ENCODE peak calls at places on chromosomes 16 and 17, in seven cellular contexts. One of them, this sample, is unnamed.

GRCh38 chr17:81364278-81365147 is 30.7 kb upstream of the BAHCC1 start:
- DNase-seq in tibial nerve: no peak
- DNase-seq in CD8-positive, alpha-beta memory T cell: no peak
- DNase-seq in PC-9: no peak
- DNase-seq in gastrocnemius medialis: no peak
- DNase-seq in upper lobe of right lung: no peak
- DNase-seq in ovary: no peak
- DNase-seq in this sample: no peak

GRCh38 chr16:2212362-2213324 is 2.0 kb upstream of the BRICD5 start:
- DNase-seq in tibial nerve: no peak
- DNase-seq in CD8-positive, alpha-beta memory T cell: no peak
- DNase-seq in PC-9: peak; percentile 86
- DNase-seq in gastrocnemius medialis: peak; percentile 93
- DNase-seq in upper lobe of right lung: peak; percentile 83
- DNase-seq in ovary: no peak
- DNase-seq in this sample: peak; percentile 60

GRCh38 chr17:75614006-75614405 is 19.2 kb upstream of the SMIM5 start:
- DNase-seq in tibial nerve: no peak
- DNase-seq in CD8-positive, alpha-beta memory T cell: no peak
- DNase-seq in PC-9: no peak
- DNase-seq in gastrocnemius medialis: no peak
- DNase-seq in upper lobe of right lung: no peak
- DNase-seq in ovary: no peak
- DNase-seq in this sample: no peak

GRCh38 chr16:88782454-88783390 is 2.3 kb downstream of the PIEZO1 start:
- DNase-seq in tibial nerve: no peak
- DNase-seq in CD8-positive, alpha-beta memory T cell: no peak
- DNase-seq in PC-9: peak; percentile 75
- DNase-seq in gastrocnemius medialis: no peak
- DNase-seq in upper lobe of right lung: no peak
- DNase-seq in ovary: peak; percentile 42
- DNase-seq in this sample: no peak

GRCh38 chr16:1156111-1156982 is 3.4 kb downstream of the CACNA1H start:
- DNase-seq in tibial nerve: no peak
- DNase-seq in CD8-positive, alpha-beta memory T cell: no peak
- DNase-seq in PC-9: no peak
- DNase-seq in gastrocnemius medialis: no peak
- DNase-seq in upper lobe of right lung: no peak
- DNase-seq in ovary: peak; percentile 89
- DNase-seq in this sample: no peak

GRCh38 chr17:29595943-29596774 is 3.2 kb downstream of the ANKRD13B start:
- DNase-seq in tibial nerve: no peak
- DNase-seq in CD8-positive, alpha-beta memory T cell: no peak
- DNase-seq in PC-9: no peak
- DNase-seq in gastrocnemius medialis: no peak
- DNase-seq in upper lobe of right lung: no peak
- DNase-seq in ovary: peak; percentile 28
- DNase-seq in this sample: no peak

GRCh38 chr16:12406840-12407690 is 396.6 kb downstream of the CPPED1 start:
- DNase-seq in tibial nerve: no peak
- DNase-seq in CD8-positive, alpha-beta memory T cell: no peak
- DNase-seq in PC-9: no peak
- DNase-seq in gastrocnemius medialis: no peak
- DNase-seq in upper lobe of right lung: no peak
- DNase-seq in ovary: no peak
- DNase-seq in this sample: no peak

GRCh38 chr16:19844945-19845641 is 39.6 kb downstream of the GPRC5B start:
- DNase-seq in tibial nerve: no peak
- DNase-seq in CD8-positive, alpha-beta memory T cell: no peak
- DNase-seq in PC-9: no peak
- DNase-seq in gastrocnemius medialis: peak; percentile 49
- DNase-seq in upper lobe of right lung: no peak
- DNase-seq in ovary: no peak
- DNase-seq in this sample: no peak

GRCh38 chr17:79838541-79839274 is 532 bp downstream of the CBX4 start:
- DNase-seq in tibial nerve: no peak
- DNase-seq in CD8-positive, alpha-beta memory T cell: peak; percentile 30
- DNase-seq in PC-9: peak; percentile 42
- DNase-seq in gastrocnemius medialis: no peak
- DNase-seq in upper lobe of right lung: peak; percentile 82
- DNase-seq in ovary: peak; percentile 69
- DNase-seq in this sample: peak; percentile 55

GRCh38 chr17:76909971-76910760 is 42.0 kb downstream of the MGAT5B start:
- DNase-seq in tibial nerve: no peak
- DNase-seq in CD8-positive, alpha-beta memory T cell: no peak
- DNase-seq in PC-9: peak; percentile 25
- DNase-seq in gastrocnemius medialis: no peak
- DNase-seq in upper lobe of right lung: peak; percentile 79
- DNase-seq in ovary: peak; percentile 41
- DNase-seq in this sample: peak; percentile 50

GRCh38 chr17:28900986-28901726 is 1.7 kb downstream of the DHRS13 start:
- DNase-seq in tibial nerve: no peak
- DNase-seq in CD8-positive, alpha-beta memory T cell: no peak
- DNase-seq in PC-9: no peak
- DNase-seq in gastrocnemius medialis: no peak
- DNase-seq in upper lobe of right lung: peak; percentile 66
- DNase-seq in ovary: no peak
- DNase-seq in this sample: no peak

GRCh38 chr17:74245145-74245817 is 28.8 kb upstream of the DNAI2 start:
- DNase-seq in tibial nerve: no peak
- DNase-seq in CD8-positive, alpha-beta memory T cell: no peak
- DNase-seq in PC-9: no peak
- DNase-seq in gastrocnemius medialis: no peak
- DNase-seq in upper lobe of right lung: no peak
- DNase-seq in ovary: no peak
- DNase-seq in this sample: no peak

GRCh38 chr17:32310927-32311568 is 30.9 kb downstream of the C17orf75 start:
- DNase-seq in tibial nerve: no peak
- DNase-seq in CD8-positive, alpha-beta memory T cell: no peak
- DNase-seq in PC-9: no peak
- DNase-seq in gastrocnemius medialis: no peak
- DNase-seq in upper lobe of right lung: no peak
- DNase-seq in ovary: no peak
- DNase-seq in this sample: no peak

GRCh38 chr16:1990336-1991134 is 765 bp downstream of the SYNGR3 start:
- DNase-seq in tibial nerve: no peak
- DNase-seq in CD8-positive, alpha-beta memory T cell: no peak
- DNase-seq in PC-9: no peak
- DNase-seq in gastrocnemius medialis: no peak
- DNase-seq in upper lobe of right lung: no peak
- DNase-seq in ovary: no peak
- DNase-seq in this sample: peak; percentile 60

GRCh38 chr17:65586899-65587298 is 25.5 kb upstream of the AXIN2 start:
- DNase-seq in tibial nerve: no peak
- DNase-seq in CD8-positive, alpha-beta memory T cell: no peak
- DNase-seq in PC-9: no peak
- DNase-seq in gastrocnemius medialis: no peak
- DNase-seq in upper lobe of right lung: no peak
- DNase-seq in ovary: no peak
- DNase-seq in this sample: no peak

GRCh38 chr17:48530208-48530886 is 464 bp downstream of the HOXB1 start:
- DNase-seq in tibial nerve: no peak
- DNase-seq in CD8-positive, alpha-beta memory T cell: no peak
- DNase-seq in PC-9: no peak
- DNase-seq in gastrocnemius medialis: no peak
- DNase-seq in upper lobe of right lung: no peak
- DNase-seq in ovary: no peak
- DNase-seq in this sample: no peak

GRCh38 chr16:1188781-1189189 is 35.9 kb downstream of the CACNA1H start:
- DNase-seq in tibial nerve: peak; percentile 26
- DNase-seq in CD8-positive, alpha-beta memory T cell: peak; percentile 35
- DNase-seq in PC-9: peak; percentile 60
- DNase-seq in gastrocnemius medialis: no peak
- DNase-seq in upper lobe of right lung: peak; percentile 78
- DNase-seq in ovary: peak; percentile 77
- DNase-seq in this sample: peak; percentile 58

GRCh38 chr16:81238296-81239011 is at the start of gene BCO1:
- DNase-seq in tibial nerve: no peak
- DNase-seq in CD8-positive, alpha-beta memory T cell: no peak
- DNase-seq in PC-9: peak; percentile 22
- DNase-seq in gastrocnemius medialis: no peak
- DNase-seq in upper lobe of right lung: no peak
- DNase-seq in ovary: peak; percentile 24
- DNase-seq in this sample: peak; percentile 56

GRCh38 chr16:22253272-22253671 is 43.9 kb upstream of the POLR3E start:
- DNase-seq in tibial nerve: no peak
- DNase-seq in CD8-positive, alpha-beta memory T cell: no peak
- DNase-seq in PC-9: no peak
- DNase-seq in gastrocnemius medialis: no peak
- DNase-seq in upper lobe of right lung: no peak
- DNase-seq in ovary: no peak
- DNase-seq in this sample: no peak

GRCh38 chr16:22257440-22257839 is 39.8 kb upstream of the POLR3E start:
- DNase-seq in tibial nerve: no peak
- DNase-seq in CD8-positive, alpha-beta memory T cell: no peak
- DNase-seq in PC-9: no peak
- DNase-seq in gastrocnemius medialis: no peak
- DNase-seq in upper lobe of right lung: no peak
- DNase-seq in ovary: no peak
- DNase-seq in this sample: no peak

GRCh38 chr16:22250522-22250921 is 44.4 kb downstream of the EEF2K start:
- DNase-seq in tibial nerve: no peak
- DNase-seq in CD8-positive, alpha-beta memory T cell: no peak
- DNase-seq in PC-9: no peak
- DNase-seq in gastrocnemius medialis: peak; percentile 37
- DNase-seq in upper lobe of right lung: no peak
- DNase-seq in ovary: no peak
- DNase-seq in this sample: no peak

GRCh38 chr16:22252317-22252716 is 44.9 kb upstream of the POLR3E start:
- DNase-seq in tibial nerve: no peak
- DNase-seq in CD8-positive, alpha-beta memory T cell: no peak
- DNase-seq in PC-9: no peak
- DNase-seq in gastrocnemius medialis: no peak
- DNase-seq in upper lobe of right lung: no peak
- DNase-seq in ovary: no peak
- DNase-seq in this sample: no peak

DNA sequence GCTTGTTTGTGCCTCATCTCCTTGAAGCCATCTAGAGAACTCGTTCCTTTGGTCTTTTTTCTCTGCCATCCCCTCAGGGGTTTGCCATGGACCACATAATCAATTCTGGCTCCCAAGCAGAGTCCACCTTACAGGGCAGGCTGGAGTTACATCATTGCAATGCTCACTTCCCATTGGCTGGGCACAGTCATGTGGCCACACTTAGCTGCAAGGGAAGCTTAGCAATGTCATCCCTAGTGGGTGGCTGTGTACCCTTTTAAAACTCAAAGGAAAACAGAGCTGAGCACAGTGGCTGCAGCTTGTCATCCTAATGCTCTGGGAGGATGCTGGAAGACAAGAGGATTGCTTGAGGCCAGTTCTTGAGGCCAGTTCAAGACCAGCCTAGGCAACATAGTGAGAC is 41.9 kb upstream of the POLR3E start:
- DNase-seq in tibial nerve: no peak
- DNase-seq in CD8-positive, alpha-beta memory T cell: no peak
- DNase-seq in PC-9: no peak
- DNase-seq in gastrocnemius medialis: no peak
- DNase-seq in upper lobe of right lung: no peak
- DNase-seq in ovary: no peak
- DNase-seq in this sample: no peak
- H3K4me1 ChIP-seq in tibial nerve: no peaks in the 10 kb centered on the region
- H3K4me1 ChIP-seq in CD8-positive, alpha-beta memory T cell: no peaks in the 10 kb centered on the region
- H3K4me1 ChIP-seq in PC-9: no peaks in the 10 kb centered on the region
- H3K4me1 ChIP-seq in gastrocnemius medialis: no peaks in the 10 kb centered on the region
- H3K4me1 ChIP-seq in upper lobe of right lung: no peaks in the 10 kb centered on the region
- H3K4me1 ChIP-seq in ovary: no peaks in the 10 kb centered on the region
- H3K4me1 ChIP-seq in this sample: no peaks in the 10 kb centered on the region

GRCh38 chr17:39536468-39536867 is 71.3 kb downstream of the NEUROD2 start:
- DNase-seq in tibial nerve: no peak
- DNase-seq in CD8-positive, alpha-beta memory T cell: no peak
- DNase-seq in PC-9: no peak
- DNase-seq in gastrocnemius medialis: no peak
- DNase-seq in upper lobe of right lung: no peak
- DNase-seq in ovary: no peak
- DNase-seq in this sample: no peak
- H3K4me1 ChIP-seq in tibial nerve: peaks cover 17% of the 10 kb centered on the region
- H3K4me1 ChIP-seq in CD8-positive, alpha-beta memory T cell: no peaks in the 10 kb centered on the region
- H3K4me1 ChIP-seq in PC-9: peaks cover 41% of the 10 kb centered on the region
- H3K4me1 ChIP-seq in gastrocnemius medialis: no peaks in the 10 kb centered on the region
- H3K4me1 ChIP-seq in upper lobe of right lung: peaks cover 58% of the 10 kb centered on the region
- H3K4me1 ChIP-seq in ovary: no peaks in the 10 kb centered on the region
- H3K4me1 ChIP-seq in this sample: no peaks in the 10 kb centered on the region

GRCh38 chr17:44892250-44892649 is 7.0 kb downstream of the EFTUD2 start:
- DNase-seq in tibial nerve: no peak
- DNase-seq in CD8-positive, alpha-beta memory T cell: no peak
- DNase-seq in PC-9: no peak
- DNase-seq in gastrocnemius medialis: no peak
- DNase-seq in upper lobe of right lung: no peak
- DNase-seq in ovary: no peak
- DNase-seq in this sample: no peak

GRCh38 chr17:44889003-44889402 is 10.2 kb downstream of the EFTUD2 start:
- DNase-seq in tibial nerve: no peak
- DNase-seq in CD8-positive, alpha-beta memory T cell: no peak
- DNase-seq in PC-9: no peak
- DNase-seq in gastrocnemius medialis: no peak
- DNase-seq in upper lobe of right lung: no peak
- DNase-seq in ovary: no peak
- DNase-seq in this sample: no peak

GRCh38 chr17:44884941-44885340 is 14.3 kb downstream of the EFTUD2 start:
- DNase-seq in tibial nerve: no peak
- DNase-seq in CD8-positive, alpha-beta memory T cell: no peak
- DNase-seq in PC-9: no peak
- DNase-seq in gastrocnemius medialis: no peak
- DNase-seq in upper lobe of right lung: no peak
- DNase-seq in ovary: no peak
- DNase-seq in this sample: no peak

GRCh38 chr17:44887971-44888955 is 11.0 kb downstream of the EFTUD2 start:
- DNase-seq in tibial nerve: no peak
- DNase-seq in CD8-positive, alpha-beta memory T cell: no peak
- DNase-seq in PC-9: no peak
- DNase-seq in gastrocnemius medialis: no peak
- DNase-seq in upper lobe of right lung: no peak
- DNase-seq in ovary: no peak
- DNase-seq in this sample: no peak

GRCh38 chr17:44887016-44887415 is 12.2 kb downstream of the EFTUD2 start:
- DNase-seq in tibial nerve: no peak
- DNase-seq in CD8-positive, alpha-beta memory T cell: no peak
- DNase-seq in PC-9: no peak
- DNase-seq in gastrocnemius medialis: no peak
- DNase-seq in upper lobe of right lung: no peak
- DNase-seq in ovary: no peak
- DNase-seq in this sample: no peak
- H3K4me1 ChIP-seq in tibial nerve: peaks cover 11% of the 10 kb centered on the region
- H3K4me1 ChIP-seq in CD8-positive, alpha-beta memory T cell: peaks cover 31% of the 10 kb centered on the region
- H3K4me1 ChIP-seq in PC-9: no peaks in the 10 kb centered on the region
- H3K4me1 ChIP-seq in gastrocnemius medialis: no peaks in the 10 kb centered on the region
- H3K4me1 ChIP-seq in upper lobe of right lung: peaks cover 7% of the 10 kb centered on the region
- H3K4me1 ChIP-seq in ovary: peaks cover 4% of the 10 kb centered on the region
- H3K4me1 ChIP-seq in this sample: peaks cover 28% of the 10 kb centered on the region

DNA sequence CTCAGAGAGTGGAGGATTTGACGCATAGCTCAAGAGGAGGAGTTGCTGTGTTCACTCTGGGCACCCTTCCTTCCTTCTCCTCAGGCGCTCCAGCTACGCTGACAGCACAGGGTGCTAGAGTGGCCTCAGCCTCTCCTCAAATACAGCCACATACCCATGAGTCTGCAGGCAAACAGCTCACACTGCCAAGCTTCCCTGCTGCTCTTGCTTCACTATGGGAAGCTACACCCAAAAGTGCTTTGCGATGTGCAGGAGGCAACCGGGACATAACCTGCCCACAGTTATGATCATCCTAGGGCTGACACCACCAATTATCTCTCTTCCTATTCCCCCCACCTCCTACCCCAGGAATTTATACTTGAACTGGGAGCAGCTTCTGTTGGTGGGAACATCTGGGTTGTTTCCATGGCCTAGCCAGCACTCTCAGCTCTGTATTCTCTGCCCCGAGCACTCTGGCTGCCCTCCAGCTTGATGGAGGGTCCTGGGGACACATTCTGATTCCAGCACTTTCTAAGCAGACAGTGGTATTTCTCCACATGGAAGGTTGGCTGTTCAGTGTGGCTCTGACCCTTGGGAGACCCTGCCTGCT is 40.3 kb upstream of the SREBF1 start:
- DNase-seq in tibial nerve: no peak
- DNase-seq in CD8-positive, alpha-beta memory T cell: no peak
- DNase-seq in PC-9: no peak
- DNase-seq in gastrocnemius medialis: peak; percentile 69
- DNase-seq in upper lobe of right lung: no peak
- DNase-seq in ovary: peak; percentile 77
- DNase-seq in this sample: peak; percentile 63
- H3K4me1 ChIP-seq in tibial nerve: peaks cover 76% of the 10 kb centered on the region
- H3K4me1 ChIP-seq in CD8-positive, alpha-beta memory T cell: no peaks in the 10 kb centered on the region
- H3K4me1 ChIP-seq in PC-9: peaks cover 15% of the 10 kb centered on the region
- H3K4me1 ChIP-seq in gastrocnemius medialis: peaks cover 53% of the 10 kb centered on the region
- H3K4me1 ChIP-seq in upper lobe of right lung: peaks cover 44% of the 10 kb centered on the region
- H3K4me1 ChIP-seq in ovary: peaks cover 21% of the 10 kb centered on the region
- H3K4me1 ChIP-seq in this sample: peaks cover 62% of the 10 kb centered on the region

This sample was measured in stomach.